ENCODE peak calls at places on chromosomes 13 and 19, in four cellular contexts. One of them, this sample, is unnamed.

GRCh38 chr19:30799854-30800755 is 427.9 kb downstream of the ZNF536 start:
- DNase-seq in K562: peak
- DNase-seq in HepG2: peak
- DNase-seq in Panc1: no peak
- DNase-seq in this sample: no peak

GRCh38 chr19:44003461-44004134 is 841 bp downstream of the ZNF230 start:
- DNase-seq in K562: peak
- DNase-seq in HepG2: peak
- DNase-seq in Panc1: no peak
- DNase-seq in this sample: no peak

GRCh38 chr19:13841339-13842293 is 35.3 kb upstream of the NANOS3 start:
- DNase-seq in K562: no peak
- DNase-seq in HepG2: no peak
- DNase-seq in Panc1: no peak
- DNase-seq in this sample: no peak

GRCh38 chr13:51502206-51502651 is 49.4 kb upstream of the INTS6 start:
- DNase-seq in K562: no peak
- DNase-seq in HepG2: no peak
- DNase-seq in Panc1: no peak
- DNase-seq in this sample: no peak

GRCh38 chr19:4396949-4397783 is 3.2 kb downstream of the SH3GL1 start:
- DNase-seq in K562: no peak
- DNase-seq in HepG2: no peak
- DNase-seq in Panc1: no peak
- DNase-seq in this sample: no peak

GRCh38 chr13:21203132-21203531 is 26.7 kb downstream of the MRPL57 start:
- DNase-seq in K562: no peak
- DNase-seq in HepG2: peak
- DNase-seq in Panc1: no peak
- DNase-seq in this sample: no peak

GRCh38 chr19:18306903-18307681 is 15.8 kb downstream of the LSM4 start:
- DNase-seq in K562: no peak
- DNase-seq in HepG2: no peak
- DNase-seq in Panc1: no peak
- DNase-seq in this sample: no peak

GRCh38 chr19:5923356-5923755 is 9.3 kb downstream of the CAPS start:
- DNase-seq in K562: no peak
- DNase-seq in HepG2: no peak
- DNase-seq in Panc1: no peak
- DNase-seq in this sample: no peak

GRCh38 chr13:19766637-19767036 is 16.1 kb downstream of the PSPC1 start:
- DNase-seq in K562: no peak
- DNase-seq in HepG2: no peak
- DNase-seq in Panc1: no peak
- DNase-seq in this sample: no peak

GRCh38 chr13:31896427-31896826 is 135.1 kb upstream of the FRY start:
- DNase-seq in K562: no peak
- DNase-seq in HepG2: no peak
- DNase-seq in Panc1: no peak
- DNase-seq in this sample: no peak

GRCh38 chr19:14410775-14411134 is 8.4 kb downstream of the DDX39A start:
- DNase-seq in K562: peak
- DNase-seq in HepG2: no peak
- DNase-seq in Panc1: no peak
- DNase-seq in this sample: no peak

GRCh38 chr13:75946746-75947397 is 310.7 kb downstream of the LMO7 start:
- DNase-seq in K562: no peak
- DNase-seq in HepG2: no peak
- DNase-seq in Panc1: no peak
- DNase-seq in this sample: no peak

GRCh38 chr13:72849571-72849970 is 67.6 kb downstream of the PIBF1 start:
- DNase-seq in K562: no peak
- DNase-seq in HepG2: no peak
- DNase-seq in Panc1: no peak
- DNase-seq in this sample: no peak

GRCh38 chr13:34430294-34430693 is 511.8 kb upstream of the NBEA start:
- DNase-seq in K562: no peak
- DNase-seq in HepG2: no peak
- DNase-seq in Panc1: no peak
- DNase-seq in this sample: no peak

GRCh38 chr13:89382986-89383385 is 1711.8 kb downstream of the SLITRK5 start:
- DNase-seq in K562: no peak
- DNase-seq in HepG2: no peak
- DNase-seq in Panc1: no peak
- DNase-seq in this sample: no peak

GRCh38 chr13:41127746-41128145 is 4.9 kb downstream of the KBTBD6 start:
- DNase-seq in K562: no peak
- DNase-seq in HepG2: no peak
- DNase-seq in Panc1: no peak
- DNase-seq in this sample: no peak

GRCh38 chr13:98937911-98938381 is 39.9 kb downstream of the DOCK9 start:
- DNase-seq in K562: no peak
- DNase-seq in HepG2: no peak
- DNase-seq in Panc1: no peak
- DNase-seq in this sample: no peak

GRCh38 chr13:31755803-31756212 is 16.5 kb downstream of the RXFP2 start:
- DNase-seq in K562: no peak
- DNase-seq in HepG2: no peak
- DNase-seq in Panc1: no peak
- DNase-seq in this sample: no peak

GRCh38 chr13:28047784-28048388 is 52.5 kb downstream of the FLT3 start:
- DNase-seq in K562: no peak
- DNase-seq in HepG2: no peak
- DNase-seq in Panc1: no peak
- DNase-seq in this sample: peak

GRCh38 chr13:43291289-43292055 is 268.1 kb downstream of the DNAJC15 start:
- DNase-seq in K562: no peak
- DNase-seq in HepG2: no peak
- DNase-seq in Panc1: no peak
- DNase-seq in this sample: no peak

GRCh38 chr19:18733196-18733647 is 49.7 kb downstream of the CRTC1 start:
- DNase-seq in K562: no peak
- DNase-seq in HepG2: peak
- DNase-seq in Panc1: no peak
- DNase-seq in this sample: no peak

GRCh38 chr13:101706651-101707050 is 254.2 kb downstream of the ITGBL1 start:
- DNase-seq in K562: no peak
- DNase-seq in HepG2: peak
- DNase-seq in Panc1: no peak
- DNase-seq in this sample: no peak

GRCh38 chr19:42396248-42396541 is 6.1 kb upstream of the CNFN start:
- DNase-seq in K562: no peak
- DNase-seq in HepG2: no peak
- DNase-seq in Panc1: no peak
- DNase-seq in this sample: no peak

GRCh38 chr13:23772717-23773116 is 116.5 kb downstream of the MIPEP start:
- DNase-seq in K562: no peak
- DNase-seq in HepG2: no peak
- DNase-seq in Panc1: no peak
- DNase-seq in this sample: no peak

GRCh38 chr13:23758783-23759527 is 130.2 kb downstream of the MIPEP start:
- DNase-seq in K562: no peak
- DNase-seq in HepG2: no peak
- DNase-seq in Panc1: no peak
- DNase-seq in this sample: no peak

GRCh38 chr19:34598217-34599155 is 78.5 kb downstream of the SCGB2B2 start:
- DNase-seq in K562: no peak
- DNase-seq in HepG2: no peak
- DNase-seq in Panc1: no peak
- DNase-seq in this sample: no peak

GRCh38 chr19:13079542-13079986 is 23.1 kb downstream of the LYL1 start:
- DNase-seq in K562: peak
- DNase-seq in HepG2: no peak
- DNase-seq in Panc1: no peak
- DNase-seq in this sample: no peak

GRCh38 chr13:83150616-83151307 is 731.5 kb downstream of the SLITRK1 start:
- DNase-seq in K562: no peak
- DNase-seq in HepG2: no peak
- DNase-seq in Panc1: no peak
- DNase-seq in this sample: no peak

GRCh38 chr19:1468274-1469199 is 10.5 kb downstream of the C19orf25 start:
- DNase-seq in K562: no peak
- DNase-seq in HepG2: no peak
- DNase-seq in Panc1: no peak
- DNase-seq in this sample: no peak

GRCh38 chr19:1132625-1133383 is 29.0 kb downstream of the GPX4 start:
- DNase-seq in K562: no peak
- DNase-seq in HepG2: no peak
- DNase-seq in Panc1: no peak
- DNase-seq in this sample: no peak

GRCh38 chr19:39430675-39431593 is 4.8 kb downstream of the RPS16 start:
- DNase-seq in K562: peak
- DNase-seq in HepG2: peak
- DNase-seq in Panc1: peak
- DNase-seq in this sample: peak

GRCh38 chr13:109602356-109602755 is 184.0 kb downstream of the IRS2 start:
- DNase-seq in K562: no peak
- DNase-seq in HepG2: no peak
- DNase-seq in Panc1: no peak
- DNase-seq in this sample: no peak

GRCh38 chr19:23436318-23436717 is 41.0 kb upstream of the ZNF91 start:
- DNase-seq in K562: no peak
- DNase-seq in HepG2: no peak
- DNase-seq in Panc1: no peak
- DNase-seq in this sample: no peak
- TF ChIP-seq TCF7L2 in K562: no peak
- TF ChIP-seq TCF7L2 in HepG2: no peak
- TF ChIP-seq TCF7L2 in Panc1: no peak
- TF ChIP-seq TCF7L2 in this sample: no peak

GRCh38 chr13:94590744-94591143 is 5.2 kb downstream of the TGDS start:
- DNase-seq in K562: no peak
- DNase-seq in HepG2: no peak
- DNase-seq in Panc1: no peak
- DNase-seq in this sample: no peak

GRCh38 chr13:94595943-94596574 is at the start of gene TGDS:
- DNase-seq in K562: peak
- DNase-seq in HepG2: peak
- DNase-seq in Panc1: peak
- DNase-seq in this sample: peak

GRCh38 chr13:94596575-94596971 is 621 bp upstream of the TGDS start:
- DNase-seq in K562: no peak
- DNase-seq in HepG2: no peak
- DNase-seq in Panc1: no peak
- DNase-seq in this sample: peak

GRCh38 chr13:94598281-94598680 is 2.3 kb upstream of the TGDS start:
- DNase-seq in K562: no peak
- DNase-seq in HepG2: no peak
- DNase-seq in Panc1: no peak
- DNase-seq in this sample: no peak

DNA sequence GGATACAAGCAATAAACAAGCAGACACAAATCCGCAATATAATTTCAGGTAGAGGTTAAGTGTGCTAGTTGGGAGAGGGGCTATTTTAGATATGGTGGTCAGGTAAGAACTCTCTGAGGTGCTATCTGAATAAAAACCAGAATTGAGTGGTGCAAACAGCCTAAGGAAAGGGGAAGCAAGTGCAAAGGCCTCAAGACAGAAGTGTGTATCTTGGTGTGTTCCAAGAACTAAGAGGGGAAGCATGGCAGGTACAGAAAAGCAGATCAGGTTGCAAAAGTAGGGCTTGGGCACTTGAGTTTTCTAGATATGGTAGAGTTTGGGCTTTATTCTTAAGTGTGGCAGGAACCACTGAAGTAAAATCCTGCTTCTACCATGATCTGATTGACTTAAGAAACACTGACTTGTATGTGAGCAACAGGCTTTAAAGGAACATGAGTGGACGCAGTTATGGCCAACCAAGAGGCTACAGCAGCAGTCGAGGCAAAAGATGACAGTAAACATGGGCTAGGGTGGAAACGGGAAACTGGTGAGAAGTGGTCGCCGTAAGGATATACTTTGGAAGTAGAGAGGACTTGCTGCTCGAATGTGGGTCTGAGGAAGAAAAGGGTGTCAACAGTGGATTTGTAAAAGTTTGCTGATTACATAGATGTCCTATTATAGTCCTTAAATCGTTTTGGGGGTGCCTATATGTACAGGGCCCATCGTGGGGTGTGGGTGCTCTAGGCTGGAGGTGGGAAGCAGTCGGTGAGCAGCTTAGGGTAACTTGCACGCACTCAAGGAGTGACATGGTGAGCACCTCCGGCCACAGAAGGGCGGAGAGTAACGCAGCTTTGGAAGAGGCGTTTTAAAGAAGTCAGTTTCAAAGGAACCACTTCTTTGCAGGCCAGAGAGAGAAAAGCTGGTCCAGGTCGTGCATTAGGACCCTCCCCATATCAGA is 678 bp downstream of the TGDS start:
- DNase-seq in K562: peak
- DNase-seq in HepG2: no peak
- DNase-seq in Panc1: no peak
- DNase-seq in this sample: no peak
- TF ChIP-seq TCF7L2 in K562: no peak
- TF ChIP-seq TCF7L2 in HepG2: no peak
- TF ChIP-seq TCF7L2 in Panc1: no peak
- TF ChIP-seq TCF7L2 in this sample: no peak

DNA sequence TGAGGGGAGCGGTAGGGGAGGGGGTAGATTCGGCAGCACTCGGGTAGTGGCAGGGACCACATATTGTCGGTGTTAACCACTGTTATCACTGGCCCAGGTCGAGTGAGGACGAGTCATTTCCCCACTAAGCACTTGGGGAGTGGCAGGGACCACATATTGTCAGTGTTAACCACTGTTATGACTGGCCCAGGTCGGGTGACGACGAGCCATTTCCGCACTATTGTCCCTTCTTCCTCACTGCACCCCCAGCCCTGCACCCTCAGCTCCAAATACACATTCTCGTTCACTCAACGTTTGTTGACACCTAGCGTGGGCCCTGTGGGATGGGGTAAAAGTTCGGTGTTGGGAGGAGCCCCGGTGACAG is 467 bp upstream of the CLN5 start:
- DNase-seq in K562: no peak
- DNase-seq in HepG2: no peak
- DNase-seq in Panc1: no peak
- DNase-seq in this sample: no peak
- TF ChIP-seq TCF7L2 in K562: no peak
- TF ChIP-seq TCF7L2 in HepG2: no peak
- TF ChIP-seq TCF7L2 in Panc1: no peak
- TF ChIP-seq TCF7L2 in this sample: no peak

DNA sequence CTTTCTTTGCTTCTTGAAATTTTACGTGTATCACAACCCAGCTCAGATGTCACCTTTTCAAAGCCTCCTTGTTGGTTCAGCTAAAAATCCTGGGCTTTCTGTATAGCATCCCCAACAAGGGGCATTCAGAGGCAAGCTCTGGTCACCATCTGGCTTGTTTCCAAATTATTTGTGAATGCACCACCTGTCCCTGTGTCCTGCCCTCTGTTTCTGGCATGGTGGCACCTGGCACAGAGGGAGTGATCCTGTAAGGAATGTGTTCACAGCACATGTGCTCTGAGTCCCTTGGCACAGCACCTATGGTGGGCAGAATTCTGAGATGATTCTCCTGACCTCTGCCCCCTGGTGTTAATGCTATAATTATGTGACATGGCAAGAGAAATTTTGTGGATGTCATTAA is 76.2 kb downstream of the ZNF429 start:
- DNase-seq in K562: no peak
- DNase-seq in HepG2: no peak
- DNase-seq in Panc1: no peak
- DNase-seq in this sample: no peak
- TF ChIP-seq TCF7L2 in K562: no peak
- TF ChIP-seq TCF7L2 in HepG2: no peak
- TF ChIP-seq TCF7L2 in Panc1: no peak
- TF ChIP-seq TCF7L2 in this sample: no peak

This sample was measured in HCT116.